ENCODE peak calls at places on chromosomes 2 and 18, in four cellular contexts. Z is lower lobe of right lung, N is Peyer's patch, X is right cardiac atrium. U is an unnamed sample.

GRCh38 chr18:42011053-42011452 is 56.0 kb downstream of the PIK3C3 start:
- DNase-seq in Z (no peak), N (no peak), X (no peak), U (no peak)

GRCh38 chr2:54859416-54859815 is 136.0 kb downstream of the EML6 start:
- DNase-seq in Z (no peak), N (no peak), X (no peak), U (no peak)

GRCh38 chr2:153953761-153954160 is 82.0 kb downstream of the GALNT13 start:
- DNase-seq in Z (no peak), N (no peak), X (no peak), U (no peak)

GRCh38 chr18:48866028-48866733 is 84.6 kb downstream of the SMAD7 start:
- DNase-seq in Z (peak; percentile 57), N (no peak), X (peak; percentile 72), U (no peak)

GRCh38 chr2:147449323-147450080 is 395.3 kb upstream of the ACVR2A start:
- DNase-seq in Z (no peak), N (no peak), X (no peak), U (no peak)

GRCh38 chr2:45184606-45185005 is 175.4 kb upstream of the SIX2 start:
- DNase-seq in Z (no peak), N (no peak), X (no peak), U (no peak)

GRCh38 chr2:239743206-239743605 is 281.9 kb downstream of the NDUFA10 start:
- DNase-seq in Z (no peak), N (no peak), X (no peak), U (no peak)

GRCh38 chr2:156189143-156189542 is 143.4 kb downstream of the NR4A2 start:
- DNase-seq in Z (no peak), N (no peak), X (no peak), U (no peak)

GRCh38 chr2:146124741-146125140 is 1604.8 kb upstream of the ZEB2 start:
- DNase-seq in Z (no peak), N (no peak), X (no peak), U (no peak)

GRCh38 chr2:216787851-216788250 is 72.0 kb downstream of the TNP1 start:
- DNase-seq in Z (no peak), N (no peak), X (no peak), U (no peak)

GRCh38 chr18:74722237-74722636 is 124.6 kb downstream of the ZNF407 start:
- DNase-seq in Z (no peak), N (no peak), X (no peak), U (no peak)

GRCh38 chr18:7626922-7627440 is 59.9 kb downstream of the PTPRM start:
- DNase-seq in Z (no peak), N (no peak), X (no peak), U (no peak)

GRCh38 chr2:85868837-85869236 is 20.0 kb downstream of the ST3GAL5 start:
- DNase-seq in Z (no peak), N (no peak), X (no peak), U (no peak)

GRCh38 chr2:174631009-174631981 is 33.7 kb upstream of the WIPF1 start:
- DNase-seq in Z (no peak), N (no peak), X (no peak), U (no peak)

GRCh38 chr2:29066271-29066860 is 8.0 kb downstream of the PCARE start:
- DNase-seq in Z (no peak), N (no peak), X (peak; percentile 41), U (no peak)

GRCh38 chr2:191835539-191836350 is 11.1 kb downstream of the CAVIN2 start:
- DNase-seq in Z (no peak), N (no peak), X (no peak), U (no peak)

GRCh38 chr2:34031097-34031496 is 432.0 kb upstream of the FAM98A start:
- DNase-seq in Z (no peak), N (no peak), X (no peak), U (no peak)

GRCh38 chr2:219739061-219739460 is 111.6 kb downstream of the SLC4A3 start:
- DNase-seq in Z (no peak), N (no peak), X (no peak), U (no peak)

GRCh38 chr2:159755788-159756187 is 42.2 kb downstream of the CD302 start:
- DNase-seq in Z (no peak), N (no peak), X (no peak), U (no peak)

GRCh38 chr2:120944575-120944974 is 208.9 kb downstream of the GLI2 start:
- DNase-seq in Z (no peak), N (no peak), X (no peak), U (no peak)

GRCh38 chr2:129754431-129754830 is 225.0 kb upstream of the RAB6C start:
- DNase-seq in Z (no peak), N (no peak), X (no peak), U (no peak)

GRCh38 chr2:129752686-129753085 is 226.8 kb upstream of the RAB6C start:
- DNase-seq in Z (no peak), N (no peak), X (no peak), U (no peak)

GRCh38 chr2:129751409-129751808 is 228.1 kb upstream of the RAB6C start:
- DNase-seq in Z (no peak), N (no peak), X (no peak), U (no peak)

GRCh38 chr2:129754831-129755230 is 224.6 kb upstream of the RAB6C start:
- DNase-seq in Z (no peak), N (no peak), X (no peak), U (no peak)

GRCh38 chr2:129753261-129753660 is 226.2 kb upstream of the RAB6C start:
- DNase-seq in Z (no peak), N (no peak), X (no peak), U (no peak)
- H3K4me3 ChIP-seq in Z (no peak overlapping the region), N (no peak overlapping the region), X (no peak overlapping the region), U (no peak overlapping the region)

GRCh38 chr2:230758566-230759480 is 46.2 kb downstream of the CAB39 start:
- DNase-seq in Z (no peak), N (no peak), X (no peak), U (no peak)

GRCh38 chr2:230757476-230757875 is 44.8 kb downstream of the CAB39 start:
- DNase-seq in Z (no peak), N (no peak), X (no peak), U (no peak)

GRCh38 chr2:230761704-230762103 is 49.1 kb downstream of the CAB39 start:
- DNase-seq in Z (no peak), N (no peak), X (no peak), U (no peak)

GRCh38 chr2:230762317-230762896 is 49.8 kb downstream of the CAB39 start:
- DNase-seq in Z (no peak), N (no peak), X (no peak), U (no peak)

DNA sequence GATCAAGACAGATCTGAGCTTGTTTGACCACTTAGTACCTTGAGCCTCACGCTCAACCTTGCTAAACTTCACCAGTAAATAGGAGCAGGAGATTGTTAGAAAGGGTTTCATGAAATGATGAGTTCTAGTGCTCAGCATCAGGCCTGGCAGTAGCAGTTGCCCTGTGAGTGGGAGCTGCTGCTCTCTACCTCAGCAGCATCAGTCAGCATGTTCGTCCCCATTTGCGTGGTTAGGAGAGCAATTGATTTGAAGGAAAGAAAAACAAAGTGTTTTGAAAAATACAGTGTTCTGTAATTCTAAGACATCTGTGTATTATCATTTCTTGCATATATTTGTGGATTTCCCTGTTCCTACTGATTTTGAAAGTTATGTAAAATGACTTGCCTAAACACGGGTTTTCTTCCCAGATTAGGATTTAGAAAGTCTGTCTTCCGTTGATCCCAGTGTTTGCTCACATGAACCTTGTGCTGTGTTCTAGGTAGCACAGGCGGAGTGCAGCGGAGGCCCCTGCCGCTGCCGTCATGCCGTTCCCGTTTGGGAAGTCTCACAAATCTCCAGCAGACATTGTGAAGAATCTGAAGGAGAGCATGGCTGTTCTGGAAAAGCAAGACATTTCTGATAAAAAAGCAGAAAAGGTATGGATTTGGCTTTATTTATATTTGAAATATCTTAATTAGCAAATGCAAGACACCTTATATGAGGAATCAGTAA is 47.0 kb downstream of the CAB39 start:
- DNase-seq in Z (no peak), N (no peak), X (no peak), U (no peak)
- H3K27ac ChIP-seq in Z (no peak overlapping the region), N (peak overlapping the region; percentile 5), X (no peak overlapping the region), U (no peak overlapping the region)

DNA sequence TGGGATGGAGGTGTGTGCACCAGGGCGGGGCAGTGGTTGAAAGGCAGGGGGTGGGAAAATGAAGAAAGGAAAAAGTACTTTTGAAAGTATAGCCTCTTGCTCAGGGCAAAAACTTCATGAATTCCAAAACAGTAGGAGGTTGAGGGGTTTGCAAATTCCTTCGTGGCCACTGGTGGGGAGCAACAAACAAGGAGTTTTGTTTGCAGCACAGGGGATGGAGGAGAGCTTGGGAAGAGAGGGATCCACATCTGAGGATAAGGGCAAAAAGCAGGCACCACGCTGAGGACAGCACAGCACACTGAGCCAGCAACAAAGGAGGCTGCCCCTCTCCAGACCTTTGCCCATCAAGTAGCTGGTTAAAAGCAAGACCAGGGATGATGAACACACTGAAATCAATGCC is 149.0 kb downstream of the TCF4 start:
- DNase-seq in Z (no peak), N (no peak), X (no peak), U (no peak)
- H3K4me3 ChIP-seq in Z (no peak overlapping the region), N (no peak overlapping the region), X (no peak overlapping the region), U (no peak overlapping the region)

DNA sequence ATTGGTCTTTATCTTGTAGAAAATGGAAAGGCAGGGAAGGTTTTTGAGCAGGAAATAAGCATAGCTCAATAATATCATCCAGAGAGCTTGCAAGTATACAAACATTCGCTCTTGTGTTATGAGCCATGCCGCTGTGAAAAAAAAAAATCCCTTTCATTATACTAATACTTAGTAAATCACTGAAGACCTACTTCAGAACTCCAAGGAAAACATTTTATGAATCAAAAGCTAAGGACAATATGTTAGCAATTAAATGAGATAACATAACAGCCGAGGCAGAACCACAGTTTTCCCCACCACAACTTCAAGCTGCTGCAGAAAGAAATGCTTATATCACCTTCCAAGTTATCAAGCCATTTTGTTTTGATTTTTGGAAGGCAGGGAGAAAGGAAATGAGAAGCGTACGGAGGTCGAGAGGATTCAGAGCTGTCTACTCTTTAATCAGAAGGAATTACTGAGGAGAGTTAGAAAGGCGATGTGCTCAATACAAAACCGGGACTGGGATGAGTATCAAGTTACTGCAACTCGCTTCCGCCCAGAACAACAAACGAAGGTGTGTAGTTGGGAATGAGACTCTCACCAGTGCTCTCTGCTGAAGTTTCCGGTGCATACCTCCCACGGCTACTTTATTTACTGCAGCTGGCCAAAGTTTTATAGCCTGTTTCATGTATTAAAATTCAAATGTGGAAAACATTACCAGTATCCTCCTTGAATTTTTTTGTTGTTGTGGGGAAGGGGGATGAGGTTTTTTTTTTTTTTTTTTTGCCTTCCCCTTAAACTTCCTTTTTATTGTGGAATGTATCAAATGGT is 292.1 kb upstream of the CCDC68 start:
- DNase-seq in Z (no peak), N (no peak), X (no peak), U (no peak)
- H3K27ac ChIP-seq in Z (peak overlapping the region; percentile 19), N (no peak overlapping the region), X (peak overlapping the region; percentile 39), U (peak overlapping the region; percentile 61)